ENCODE peak calls at places on chromosome 17, in nine cellular contexts. One of them, this sample, is unnamed.

GRCh38 chr17:73667184-73667959 is 23.1 kb upstream of the SDK2 start:
- DNase-seq in heart right ventricle: no peak
- DNase-seq in endothelial cell: no peak
- DNase-seq in MCF 10A: no peak
- DNase-seq in mucosa of descending colon: no peak
- DNase-seq in stomach: no peak
- DNase-seq in AG09309: no peak
- DNase-seq in neural progenitor cell: no peak
- DNase-seq in activated CD8-positive, alpha-beta T cell treated with anti-CD3 and anti-CD28 coated beads for 36 hours: peak; percentile 53
- DNase-seq in this sample: peak; percentile 58

GRCh38 chr17:57599271-57600045 is 145.6 kb downstream of the CCDC182 start:
- DNase-seq in heart right ventricle: no peak
- DNase-seq in endothelial cell: no peak
- DNase-seq in MCF 10A: no peak
- DNase-seq in mucosa of descending colon: no peak
- DNase-seq in stomach: no peak
- DNase-seq in AG09309: no peak
- DNase-seq in neural progenitor cell: no peak
- DNase-seq in activated CD8-positive, alpha-beta T cell treated with anti-CD3 and anti-CD28 coated beads for 36 hours: peak; percentile 72
- DNase-seq in this sample: peak; percentile 52

GRCh38 chr17:49210158-49211029 is at the start of the genes ABI3 and GNGT2:
- DNase-seq in heart right ventricle: peak; percentile 72
- DNase-seq in endothelial cell: peak; percentile 50
- DNase-seq in MCF 10A: no peak
- DNase-seq in mucosa of descending colon: peak; percentile 76
- DNase-seq in stomach: peak; percentile 37
- DNase-seq in AG09309: no peak
- DNase-seq in neural progenitor cell: no peak
- DNase-seq in activated CD8-positive, alpha-beta T cell treated with anti-CD3 and anti-CD28 coated beads for 36 hours: peak; percentile 85
- DNase-seq in this sample: peak; percentile 92

GRCh38 chr17:79325707-79326106 is 251.1 kb downstream of the ENGASE start:
- DNase-seq in heart right ventricle: no peak
- DNase-seq in endothelial cell: peak; percentile 63
- DNase-seq in MCF 10A: peak; percentile 26
- DNase-seq in mucosa of descending colon: peak; percentile 14
- DNase-seq in stomach: no peak
- DNase-seq in AG09309: no peak
- DNase-seq in neural progenitor cell: peak; percentile 82
- DNase-seq in activated CD8-positive, alpha-beta T cell treated with anti-CD3 and anti-CD28 coated beads for 36 hours: no peak
- DNase-seq in this sample: peak; percentile 31

GRCh38 chr17:75517277-75517865 is 1.0 kb downstream of the TSEN54 start:
- DNase-seq in heart right ventricle: no peak
- DNase-seq in endothelial cell: no peak
- DNase-seq in MCF 10A: no peak
- DNase-seq in mucosa of descending colon: peak; percentile 78
- DNase-seq in stomach: peak; percentile 42
- DNase-seq in AG09309: no peak
- DNase-seq in neural progenitor cell: peak; percentile 33
- DNase-seq in activated CD8-positive, alpha-beta T cell treated with anti-CD3 and anti-CD28 coated beads for 36 hours: peak; percentile 66
- DNase-seq in this sample: no peak

GRCh38 chr17:55527520-55528118 is 16.4 kb upstream of the SMIM36 start:
- DNase-seq in heart right ventricle: peak; percentile 25
- DNase-seq in endothelial cell: peak; percentile 54
- DNase-seq in MCF 10A: peak; percentile 55
- DNase-seq in mucosa of descending colon: no peak
- DNase-seq in stomach: no peak
- DNase-seq in AG09309: peak; percentile 25
- DNase-seq in neural progenitor cell: peak; percentile 76
- DNase-seq in activated CD8-positive, alpha-beta T cell treated with anti-CD3 and anti-CD28 coated beads for 36 hours: peak; percentile 13
- DNase-seq in this sample: peak; percentile 66

GRCh38 chr17:77363821-77364361 is 223.1 kb downstream of the SEC14L1 start:
- DNase-seq in heart right ventricle: no peak
- DNase-seq in endothelial cell: no peak
- DNase-seq in MCF 10A: peak; percentile 49
- DNase-seq in mucosa of descending colon: no peak
- DNase-seq in stomach: no peak
- DNase-seq in AG09309: no peak
- DNase-seq in neural progenitor cell: no peak
- DNase-seq in activated CD8-positive, alpha-beta T cell treated with anti-CD3 and anti-CD28 coated beads for 36 hours: peak; percentile 70
- DNase-seq in this sample: peak; percentile 71

GRCh38 chr17:2594657-2595085 is 1.2 kb downstream of the PAFAH1B1 start:
- DNase-seq in heart right ventricle: no peak
- DNase-seq in endothelial cell: no peak
- DNase-seq in MCF 10A: peak; percentile 21
- DNase-seq in mucosa of descending colon: no peak
- DNase-seq in stomach: no peak
- DNase-seq in AG09309: no peak
- DNase-seq in neural progenitor cell: no peak
- DNase-seq in activated CD8-positive, alpha-beta T cell treated with anti-CD3 and anti-CD28 coated beads for 36 hours: peak; percentile 40
- DNase-seq in this sample: no peak

GRCh38 chr17:29589524-29590260 is at the start of gene GIT1:
- DNase-seq in heart right ventricle: peak; percentile 84
- DNase-seq in endothelial cell: peak; percentile 86
- DNase-seq in MCF 10A: peak; percentile 83
- DNase-seq in mucosa of descending colon: peak; percentile 90
- DNase-seq in stomach: peak; percentile 90
- DNase-seq in AG09309: no peak
- DNase-seq in neural progenitor cell: peak; percentile 97
- DNase-seq in activated CD8-positive, alpha-beta T cell treated with anti-CD3 and anti-CD28 coated beads for 36 hours: peak; percentile 86
- DNase-seq in this sample: peak; percentile 92

GRCh38 chr17:74513987-74514631 is 17.2 kb downstream of the CD300LB start:
- DNase-seq in heart right ventricle: no peak
- DNase-seq in endothelial cell: peak; percentile 44
- DNase-seq in MCF 10A: peak; percentile 60
- DNase-seq in mucosa of descending colon: no peak
- DNase-seq in stomach: peak; percentile 25
- DNase-seq in AG09309: no peak
- DNase-seq in neural progenitor cell: peak; percentile 30
- DNase-seq in activated CD8-positive, alpha-beta T cell treated with anti-CD3 and anti-CD28 coated beads for 36 hours: peak; percentile 84
- DNase-seq in this sample: peak; percentile 51

GRCh38 chr17:80981062-80981902 is 10.4 kb upstream of the CHMP6 start:
- DNase-seq in heart right ventricle: no peak
- DNase-seq in endothelial cell: peak; percentile 73
- DNase-seq in MCF 10A: no peak
- DNase-seq in mucosa of descending colon: peak; percentile 45
- DNase-seq in stomach: no peak
- DNase-seq in AG09309: no peak
- DNase-seq in neural progenitor cell: peak; percentile 83
- DNase-seq in activated CD8-positive, alpha-beta T cell treated with anti-CD3 and anti-CD28 coated beads for 36 hours: peak; percentile 35
- DNase-seq in this sample: no peak

GRCh38 chr17:44794699-44795413 is 35.2 kb downstream of the GJC1 start:
- DNase-seq in heart right ventricle: peak; percentile 55
- DNase-seq in endothelial cell: no peak
- DNase-seq in MCF 10A: peak; percentile 47
- DNase-seq in mucosa of descending colon: no peak
- DNase-seq in stomach: no peak
- DNase-seq in AG09309: peak; percentile 64
- DNase-seq in neural progenitor cell: no peak
- DNase-seq in activated CD8-positive, alpha-beta T cell treated with anti-CD3 and anti-CD28 coated beads for 36 hours: no peak
- DNase-seq in this sample: peak; percentile 83
- TF ChIP-seq CTCF in heart right ventricle: no peak
- TF ChIP-seq CTCF in endothelial cell: no peak
- TF ChIP-seq CTCF in MCF 10A: no peak
- TF ChIP-seq CTCF in mucosa of descending colon: no peak
- TF ChIP-seq CTCF in stomach: no peak
- TF ChIP-seq CTCF in AG09309: no peak
- TF ChIP-seq CTCF in neural progenitor cell: no peak
- TF ChIP-seq CTCF in activated CD8-positive, alpha-beta T cell treated with anti-CD3 and anti-CD28 coated beads for 36 hours: no peak
- TF ChIP-seq CTCF in this sample: no peak

DNA sequence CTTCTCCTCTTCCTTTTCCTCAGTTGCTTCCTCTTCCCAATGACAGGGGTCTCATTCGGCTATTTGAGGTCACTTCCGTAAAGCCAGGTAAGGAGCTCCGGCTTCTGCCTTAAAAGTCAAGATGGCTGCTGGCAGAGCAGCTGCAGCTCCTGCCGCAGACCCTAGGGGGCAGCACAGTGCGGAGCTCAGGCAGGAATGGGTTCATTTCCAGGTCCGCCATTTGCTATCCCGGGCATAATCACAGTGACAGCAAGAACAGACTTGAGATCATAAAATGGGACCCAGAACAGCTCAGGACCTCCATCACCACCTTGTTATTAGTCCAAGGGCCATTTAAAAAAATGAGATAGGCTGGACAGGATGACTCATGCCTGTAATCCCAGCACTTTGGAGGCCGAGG is 199.5 kb downstream of the ZNF18 start:
- DNase-seq in heart right ventricle: no peak
- DNase-seq in endothelial cell: no peak
- DNase-seq in MCF 10A: no peak
- DNase-seq in mucosa of descending colon: no peak
- DNase-seq in stomach: no peak
- DNase-seq in AG09309: no peak
- DNase-seq in neural progenitor cell: no peak
- DNase-seq in activated CD8-positive, alpha-beta T cell treated with anti-CD3 and anti-CD28 coated beads for 36 hours: no peak
- DNase-seq in this sample: no peak
- TF ChIP-seq CTCF in heart right ventricle: no peak
- TF ChIP-seq CTCF in endothelial cell: no peak
- TF ChIP-seq CTCF in MCF 10A: no peak
- TF ChIP-seq CTCF in mucosa of descending colon: no peak
- TF ChIP-seq CTCF in stomach: no peak
- TF ChIP-seq CTCF in AG09309: no peak
- TF ChIP-seq CTCF in neural progenitor cell: peak; percentile 36
- TF ChIP-seq CTCF in activated CD8-positive, alpha-beta T cell treated with anti-CD3 and anti-CD28 coated beads for 36 hours: peak; percentile 22
- TF ChIP-seq CTCF in this sample: peak; percentile 47

GRCh38 chr17:69031839-69032238 is 28.9 kb downstream of the ABCA9 start:
- DNase-seq in heart right ventricle: no peak
- DNase-seq in endothelial cell: no peak
- DNase-seq in MCF 10A: no peak
- DNase-seq in mucosa of descending colon: no peak
- DNase-seq in stomach: no peak
- DNase-seq in AG09309: no peak
- DNase-seq in neural progenitor cell: no peak
- DNase-seq in activated CD8-positive, alpha-beta T cell treated with anti-CD3 and anti-CD28 coated beads for 36 hours: no peak
- DNase-seq in this sample: no peak
- TF ChIP-seq CTCF in heart right ventricle: no peak
- TF ChIP-seq CTCF in endothelial cell: no peak
- TF ChIP-seq CTCF in MCF 10A: no peak
- TF ChIP-seq CTCF in mucosa of descending colon: no peak
- TF ChIP-seq CTCF in stomach: no peak
- TF ChIP-seq CTCF in AG09309: no peak
- TF ChIP-seq CTCF in neural progenitor cell: no peak
- TF ChIP-seq CTCF in activated CD8-positive, alpha-beta T cell treated with anti-CD3 and anti-CD28 coated beads for 36 hours: no peak
- TF ChIP-seq CTCF in this sample: no peak

DNA sequence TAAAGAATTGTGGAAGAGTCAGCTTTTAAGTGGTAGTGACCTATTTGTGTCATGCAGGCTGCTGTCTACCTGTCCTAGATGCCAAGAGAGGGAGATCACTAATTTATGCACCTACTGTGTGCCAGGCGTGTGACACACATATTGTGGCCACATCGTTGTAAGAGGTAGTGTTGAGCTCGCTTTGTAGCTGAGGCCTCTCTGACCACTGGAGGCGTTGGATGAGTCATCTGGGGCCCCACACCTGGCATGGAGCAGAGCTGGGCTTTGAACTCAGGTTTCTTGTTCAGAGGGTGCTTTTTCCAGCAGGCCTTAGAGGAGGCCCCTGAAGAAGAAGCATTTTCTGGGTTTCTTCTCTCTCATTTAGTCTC is 52.3 kb upstream of the LGALS9 start:
- DNase-seq in heart right ventricle: no peak
- DNase-seq in endothelial cell: no peak
- DNase-seq in MCF 10A: peak; percentile 69
- DNase-seq in mucosa of descending colon: no peak
- DNase-seq in stomach: no peak
- DNase-seq in AG09309: no peak
- DNase-seq in neural progenitor cell: no peak
- DNase-seq in activated CD8-positive, alpha-beta T cell treated with anti-CD3 and anti-CD28 coated beads for 36 hours: peak; percentile 92
- DNase-seq in this sample: peak; percentile 44
- TF ChIP-seq CTCF in heart right ventricle: no peak
- TF ChIP-seq CTCF in endothelial cell: no peak
- TF ChIP-seq CTCF in MCF 10A: no peak
- TF ChIP-seq CTCF in mucosa of descending colon: no peak
- TF ChIP-seq CTCF in stomach: no peak
- TF ChIP-seq CTCF in AG09309: no peak
- TF ChIP-seq CTCF in neural progenitor cell: no peak
- TF ChIP-seq CTCF in activated CD8-positive, alpha-beta T cell treated with anti-CD3 and anti-CD28 coated beads for 36 hours: no peak
- TF ChIP-seq CTCF in this sample: no peak

DNA sequence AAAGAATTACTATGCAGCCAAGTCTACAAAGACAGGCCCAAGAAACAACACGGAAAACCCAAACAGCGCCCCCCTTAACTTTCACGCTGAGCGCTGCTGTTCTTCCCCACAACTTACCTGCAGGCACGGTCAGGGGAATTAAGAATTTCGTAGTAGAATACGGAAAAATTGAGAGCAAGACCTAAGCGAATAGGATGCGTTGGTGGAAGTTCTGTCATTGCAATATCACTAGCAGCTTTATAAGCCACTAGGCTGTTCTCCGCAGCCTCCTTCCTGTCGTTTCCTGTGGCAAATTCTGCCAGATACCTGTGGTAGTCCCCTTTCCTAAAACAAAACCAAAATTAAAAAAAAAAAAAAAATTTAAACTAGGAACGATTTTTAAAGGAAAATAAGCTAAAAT is 39.0 kb downstream of the YWHAE start:
- DNase-seq in heart right ventricle: no peak
- DNase-seq in endothelial cell: no peak
- DNase-seq in MCF 10A: no peak
- DNase-seq in mucosa of descending colon: no peak
- DNase-seq in stomach: no peak
- DNase-seq in AG09309: no peak
- DNase-seq in neural progenitor cell: no peak
- DNase-seq in activated CD8-positive, alpha-beta T cell treated with anti-CD3 and anti-CD28 coated beads for 36 hours: peak; percentile 48
- DNase-seq in this sample: no peak
- TF ChIP-seq CTCF in heart right ventricle: no peak
- TF ChIP-seq CTCF in endothelial cell: no peak
- TF ChIP-seq CTCF in MCF 10A: no peak
- TF ChIP-seq CTCF in mucosa of descending colon: no peak
- TF ChIP-seq CTCF in stomach: no peak
- TF ChIP-seq CTCF in AG09309: no peak
- TF ChIP-seq CTCF in neural progenitor cell: no peak
- TF ChIP-seq CTCF in activated CD8-positive, alpha-beta T cell treated with anti-CD3 and anti-CD28 coated beads for 36 hours: no peak
- TF ChIP-seq CTCF in this sample: no peak

GRCh38 chr17:35555695-35556094 is 4.9 kb downstream of the SLFN14 start:
- DNase-seq in heart right ventricle: no peak
- DNase-seq in endothelial cell: no peak
- DNase-seq in MCF 10A: peak; percentile 22
- DNase-seq in mucosa of descending colon: no peak
- DNase-seq in stomach: no peak
- DNase-seq in AG09309: no peak
- DNase-seq in neural progenitor cell: no peak
- DNase-seq in activated CD8-positive, alpha-beta T cell treated with anti-CD3 and anti-CD28 coated beads for 36 hours: peak; percentile 42
- DNase-seq in this sample: no peak
- TF ChIP-seq CTCF in heart right ventricle: no peak
- TF ChIP-seq CTCF in endothelial cell: no peak
- TF ChIP-seq CTCF in MCF 10A: no peak
- TF ChIP-seq CTCF in mucosa of descending colon: no peak
- TF ChIP-seq CTCF in stomach: no peak
- TF ChIP-seq CTCF in AG09309: peak; percentile 22
- TF ChIP-seq CTCF in neural progenitor cell: peak; percentile 13
- TF ChIP-seq CTCF in activated CD8-positive, alpha-beta T cell treated with anti-CD3 and anti-CD28 coated beads for 36 hours: no peak
- TF ChIP-seq CTCF in this sample: peak; percentile 40

GRCh38 chr17:13031718-13032350 is 14.0 kb upstream of the ELAC2 start:
- DNase-seq in heart right ventricle: peak; percentile 22
- DNase-seq in endothelial cell: peak; percentile 46
- DNase-seq in MCF 10A: peak; percentile 57
- DNase-seq in mucosa of descending colon: no peak
- DNase-seq in stomach: peak; percentile 53
- DNase-seq in AG09309: no peak
- DNase-seq in neural progenitor cell: peak; percentile 66
- DNase-seq in activated CD8-positive, alpha-beta T cell treated with anti-CD3 and anti-CD28 coated beads for 36 hours: peak; percentile 65
- DNase-seq in this sample: peak; percentile 69
- TF ChIP-seq CTCF in heart right ventricle: peak; percentile 79
- TF ChIP-seq CTCF in endothelial cell: peak; percentile 96
- TF ChIP-seq CTCF in MCF 10A: peak; percentile 65
- TF ChIP-seq CTCF in mucosa of descending colon: peak; percentile 44
- TF ChIP-seq CTCF in stomach: peak; percentile 8
- TF ChIP-seq CTCF in AG09309: peak; percentile 84
- TF ChIP-seq CTCF in neural progenitor cell: peak; percentile 78
- TF ChIP-seq CTCF in activated CD8-positive, alpha-beta T cell treated with anti-CD3 and anti-CD28 coated beads for 36 hours: peak; percentile 84
- TF ChIP-seq CTCF in this sample: peak; percentile 94

This sample was measured in NB4.